ENCODE peak calls at places on chromosomes 12 and 14, in ten cellular contexts. Y is AG08395, L is iPS-NIHi11, M is astrocyte, I is NCI-H187 treated with DMSO at 0.1 percent for 48 hours, G is colonic mucosa, R is testis, A is Peyer's patch, N is NCI-H748 treated with DMSO at 0.1 percent for 48 hours, E is left cardiac atrium. Q is an unnamed sample.

GRCh38 chr12:752673-753400 is 458 bp downstream of the WNK1 start:
- DNase-seq in Y (peak), L (peak), M (no peak), I (no peak), G (peak), R (peak), A (peak), N (no peak), E (peak), Q (peak)

GRCh38 chr12:76032043-76032981 is 736 bp upstream of the PHLDA1 start:
- DNase-seq in Y (peak), L (peak), M (peak), I (no peak), G (peak), R (peak), A (no peak), N (no peak), E (peak), Q (no peak)

GRCh38 chr14:24430143-24430681 is 458 bp downstream of the KHNYN start:
- DNase-seq in Y (peak), L (peak), M (peak), I (no peak), G (peak), R (peak), A (no peak), N (no peak), E (peak), Q (no peak)

GRCh38 chr14:90536092-90536491 is 139.3 kb downstream of the CALM1 start:
- DNase-seq in Y (no peak), L (no peak), M (peak), I (no peak), G (no peak), R (peak), A (no peak), N (no peak), E (peak), Q (no peak)

GRCh38 chr14:88818018-88818417 is 6.4 kb upstream of the TTC8 start:
- DNase-seq in Y (no peak), L (no peak), M (no peak), I (no peak), G (no peak), R (no peak), A (no peak), N (no peak), E (no peak), Q (no peak)

GRCh38 chr12:114355389-114356088 is 50.4 kb downstream of the TBX5 start:
- DNase-seq in Y (no peak), L (peak), M (no peak), I (no peak), G (no peak), R (peak), A (no peak), N (no peak), E (peak), Q (no peak)

GRCh38 chr14:31884776-31885379 is 192.2 kb upstream of the ARHGAP5 start:
- DNase-seq in Y (no peak), L (no peak), M (peak), I (no peak), G (no peak), R (no peak), A (no peak), N (no peak), E (no peak), Q (no peak)

GRCh38 chr14:67270354-67270753 is 29.1 kb downstream of the PALS1 start:
- DNase-seq in Y (no peak), L (no peak), M (peak), I (no peak), G (no peak), R (no peak), A (no peak), N (no peak), E (no peak), Q (no peak)

GRCh38 chr12:6688543-6688999 is 604 bp downstream of the ZNF384 start:
- DNase-seq in Y (no peak), L (no peak), M (peak), I (peak), G (peak), R (peak), A (peak), N (no peak), E (peak), Q (no peak)

GRCh38 chr12:124720687-124721500 is 142.8 kb downstream of the SCARB1 start:
- DNase-seq in Y (peak), L (no peak), M (peak), I (peak), G (no peak), R (peak), A (no peak), N (no peak), E (peak), Q (no peak)

GRCh38 chr12:64739778-64740177 is 19.4 kb downstream of the GNS start:
- DNase-seq in Y (no peak), L (no peak), M (no peak), I (no peak), G (no peak), R (no peak), A (no peak), N (no peak), E (no peak), Q (no peak)

GRCh38 chr12:64610660-64611429 is 550 bp downstream of the RASSF3 start:
- DNase-seq in Y (peak), L (peak), M (peak), I (no peak), G (peak), R (peak), A (peak), N (peak), E (peak), Q (no peak)

GRCh38 chr14:21298358-21298757 is 18.5 kb downstream of the RPGRIP1 start:
- DNase-seq in Y (no peak), L (no peak), M (no peak), I (no peak), G (no peak), R (no peak), A (no peak), N (no peak), E (no peak), Q (no peak)

GRCh38 chr14:92880351-92880750 is 42.6 kb upstream of the CHGA start:
- DNase-seq in Y (no peak), L (no peak), M (no peak), I (no peak), G (no peak), R (no peak), A (no peak), N (no peak), E (no peak), Q (no peak)

GRCh38 chr12:109589240-109589590 is 15.6 kb downstream of the MVK start:
- DNase-seq in Y (no peak), L (no peak), M (no peak), I (no peak), G (no peak), R (no peak), A (no peak), N (no peak), E (no peak), Q (no peak)

GRCh38 chr12:105076098-105076497 is 8.2 kb downstream of the ALDH1L2 start:
- DNase-seq in Y (peak), L (no peak), M (peak), I (no peak), G (no peak), R (no peak), A (no peak), N (no peak), E (no peak), Q (no peak)

GRCh38 chr14:104898195-104898558 is 26.5 kb upstream of the PLD4 start:
- DNase-seq in Y (no peak), L (no peak), M (no peak), I (no peak), G (no peak), R (no peak), A (no peak), N (no peak), E (no peak), Q (no peak)

GRCh38 chr14:97354119-97354722 is 557.0 kb downstream of the VRK1 start:
- DNase-seq in Y (no peak), L (no peak), M (no peak), I (no peak), G (no peak), R (no peak), A (no peak), N (no peak), E (no peak), Q (no peak)

GRCh38 chr12:110536834-110537604 is 34.9 kb downstream of the RAD9B start:
- DNase-seq in Y (no peak), L (no peak), M (no peak), I (no peak), G (no peak), R (no peak), A (no peak), N (no peak), E (no peak), Q (no peak)

GRCh38 chr12:57456145-57456700 is 1.1 kb downstream of the INHBE start:
- DNase-seq in Y (no peak), L (no peak), M (no peak), I (no peak), G (peak), R (peak), A (no peak), N (peak), E (no peak), Q (peak)

GRCh38 chr12:29148065-29148957 is 767 bp upstream of the FAR2 start:
- DNase-seq in Y (peak), L (peak), M (no peak), I (no peak), G (peak), R (peak), A (peak), N (no peak), E (peak), Q (peak)

GRCh38 chr14:52783211-52783610 is 8.2 kb downstream of the GNPNAT1 start:
- DNase-seq in Y (no peak), L (no peak), M (no peak), I (no peak), G (no peak), R (no peak), A (no peak), N (no peak), E (no peak), Q (no peak)

GRCh38 chr12:65510584-65511050 is 232.1 kb downstream of the MSRB3 start:
- DNase-seq in Y (no peak), L (peak), M (peak), I (no peak), G (peak), R (peak), A (no peak), N (no peak), E (peak), Q (no peak)

GRCh38 chr12:122841544-122842321 is 6.5 kb downstream of the HIP1R start:
- DNase-seq in Y (peak), L (no peak), M (peak), I (no peak), G (no peak), R (no peak), A (peak), N (no peak), E (peak), Q (no peak)

GRCh38 chr14:50608302-50608851 is 48.4 kb downstream of the ATL1 start:
- DNase-seq in Y (peak), L (no peak), M (peak), I (no peak), G (no peak), R (no peak), A (no peak), N (no peak), E (no peak), Q (no peak)

GRCh38 chr12:71935594-71935993 is 3.1 kb upstream of the TPH2 start:
- DNase-seq in Y (no peak), L (no peak), M (no peak), I (no peak), G (no peak), R (no peak), A (no peak), N (no peak), E (no peak), Q (no peak)

GRCh38 chr14:43793579-43793978 is 713.5 kb downstream of the FSCB start:
- DNase-seq in Y (no peak), L (no peak), M (no peak), I (no peak), G (no peak), R (no peak), A (no peak), N (no peak), E (no peak), Q (no peak)

GRCh38 chr14:54108481-54109471 is 152.2 kb upstream of the BMP4 start:
- DNase-seq in Y (peak), L (no peak), M (peak), I (no peak), G (no peak), R (no peak), A (no peak), N (no peak), E (no peak), Q (no peak)

GRCh38 chr14:49583629-49584028 is 2.6 kb downstream of the RPS29 start:
- DNase-seq in Y (no peak), L (no peak), M (no peak), I (no peak), G (no peak), R (no peak), A (no peak), N (no peak), E (no peak), Q (no peak)

GRCh38 chr12:8035440-8036010 is 3.0 kb downstream of the FOXJ2 start:
- DNase-seq in Y (no peak), L (no peak), M (peak), I (no peak), G (no peak), R (no peak), A (no peak), N (no peak), E (no peak), Q (no peak)

GRCh38 chr12:8947737-8948136 is 1.7 kb downstream of the M6PR start:
- DNase-seq in Y (no peak), L (no peak), M (no peak), I (no peak), G (no peak), R (no peak), A (no peak), N (no peak), E (no peak), Q (no peak)

GRCh38 chr12:32107376-32108267 is 975 bp downstream of the BICD1 start:
- DNase-seq in Y (peak), L (peak), M (peak), I (no peak), G (peak), R (peak), A (peak), N (no peak), E (no peak), Q (no peak)

GRCh38 chr14:33323979-33324378 is 385.3 kb downstream of the NPAS3 start:
- DNase-seq in Y (no peak), L (no peak), M (no peak), I (no peak), G (no peak), R (no peak), A (no peak), N (no peak), E (no peak), Q (no peak)

GRCh38 chr14:31162910-31163649 is 44.5 kb downstream of the HECTD1 start:
- DNase-seq in Y (no peak), L (no peak), M (no peak), I (no peak), G (no peak), R (no peak), A (no peak), N (no peak), E (no peak), Q (no peak)

GRCh38 chr14:22106700-22107697 is 433.4 kb upstream of the OR4E1 start:
- DNase-seq in Y (no peak), L (no peak), M (no peak), I (no peak), G (no peak), R (no peak), A (no peak), N (no peak), E (no peak), Q (no peak)

GRCh38 chr14:61421212-61421923 is 100.0 kb downstream of the PRKCH start:
- DNase-seq in Y (no peak), L (no peak), M (no peak), I (no peak), G (no peak), R (no peak), A (no peak), N (no peak), E (no peak), Q (no peak)

Q was measured in NCI-H1930.